ENCODE peak calls at places on chromosomes 16 and 17, in six cellular contexts. B is transverse colon, D is Peyer's patch, R is HCT116, S is heart left ventricle, V is ovary. K is an unnamed sample.

GRCh38 chr17:38322156-38322779 is 21.5 kb downstream of the GPR179 start:
- DNase-seq in B (peak; percentile 65), D (peak; percentile 69), R (peak; percentile 28), S (peak; percentile 75), V (peak; percentile 64), K (no peak)

GRCh38 chr16:48613061-48613957 is 3.3 kb upstream of the N4BP1 start:
- DNase-seq in B (peak; percentile 43), D (no peak), R (no peak), S (no peak), V (no peak), K (no peak)

GRCh38 chr16:28543072-28543471 is 4.3 kb upstream of the NUPR1 start:
- DNase-seq in B (peak; percentile 82), D (peak; percentile 68), R (no peak), S (no peak), V (no peak), K (no peak)

GRCh38 chr16:81127051-81127450 is 30.9 kb upstream of the GCSH start:
- DNase-seq in B (no peak), D (no peak), R (no peak), S (no peak), V (no peak), K (no peak)

GRCh38 chr16:7452090-7452489 is 119.4 kb downstream of the RBFOX1 start:
- DNase-seq in B (no peak), D (no peak), R (no peak), S (no peak), V (no peak), K (no peak)

GRCh38 chr17:29158096-29158495 is 22.1 kb downstream of the MYO18A start:
- DNase-seq in B (no peak), D (no peak), R (no peak), S (no peak), V (no peak), K (no peak)

GRCh38 chr17:65902165-65902564 is 289.8 kb downstream of the CEP112 start:
- DNase-seq in B (no peak), D (no peak), R (no peak), S (no peak), V (no peak), K (no peak)

GRCh38 chr16:84829168-84829965 is 9.6 kb downstream of the CRISPLD2 start:
- DNase-seq in B (peak; percentile 54), D (no peak), R (no peak), S (no peak), V (peak; percentile 69), K (no peak)

GRCh38 chr16:88428616-88429386 is 24.3 kb upstream of the ZFPM1 start:
- DNase-seq in B (no peak), D (no peak), R (no peak), S (no peak), V (no peak), K (no peak)

GRCh38 chr16:1789643-1790045 is 3.9 kb downstream of the IGFALS start:
- DNase-seq in B (no peak), D (peak; percentile 46), R (no peak), S (no peak), V (peak; percentile 23), K (no peak)

GRCh38 chr16:72992142-72992601 is 55.8 kb downstream of the ZFHX3 start:
- DNase-seq in B (no peak), D (no peak), R (no peak), S (no peak), V (no peak), K (no peak)

GRCh38 chr17:80455328-80455710 is 21.1 kb downstream of the NPTX1 start:
- DNase-seq in B (peak; percentile 58), D (no peak), R (peak; percentile 34), S (peak; percentile 77), V (no peak), K (no peak)

GRCh38 chr16:53224932-53225533 is 170.2 kb downstream of the CHD9 start:
- DNase-seq in B (no peak), D (no peak), R (no peak), S (no peak), V (no peak), K (no peak)

GRCh38 chr16:1458336-1458976 is 14.1 kb upstream of the CCDC154 start:
- DNase-seq in B (no peak), D (no peak), R (no peak), S (no peak), V (no peak), K (no peak)

GRCh38 chr17:81655378-81656117 is 794 bp downstream of the PDE6G start:
- DNase-seq in B (no peak), D (no peak), R (no peak), S (no peak), V (no peak), K (no peak)

GRCh38 chr17:71055128-71055527 is 885.8 kb downstream of the KCNJ2 start:
- DNase-seq in B (no peak), D (no peak), R (no peak), S (no peak), V (no peak), K (no peak)

GRCh38 chr16:89938636-89938885 is 10.0 kb upstream of the DEF8 start:
- DNase-seq in B (no peak), D (no peak), R (no peak), S (peak; percentile 33), V (no peak), K (no peak)

GRCh38 chr17:10106067-10106466 is 92.3 kb downstream of the GAS7 start:
- DNase-seq in B (no peak), D (no peak), R (no peak), S (no peak), V (no peak), K (no peak)

GRCh38 chr17:10107320-10108165 is 90.9 kb downstream of the GAS7 start:
- DNase-seq in B (no peak), D (no peak), R (no peak), S (peak; percentile 80), V (no peak), K (no peak)

GRCh38 chr17:10111907-10112452 is 86.4 kb downstream of the GAS7 start:
- DNase-seq in B (no peak), D (no peak), R (no peak), S (no peak), V (no peak), K (no peak)

GRCh38 chr17:10105513-10106001 is 92.8 kb downstream of the GAS7 start:
- DNase-seq in B (no peak), D (no peak), R (no peak), S (no peak), V (no peak), K (no peak)

DNA sequence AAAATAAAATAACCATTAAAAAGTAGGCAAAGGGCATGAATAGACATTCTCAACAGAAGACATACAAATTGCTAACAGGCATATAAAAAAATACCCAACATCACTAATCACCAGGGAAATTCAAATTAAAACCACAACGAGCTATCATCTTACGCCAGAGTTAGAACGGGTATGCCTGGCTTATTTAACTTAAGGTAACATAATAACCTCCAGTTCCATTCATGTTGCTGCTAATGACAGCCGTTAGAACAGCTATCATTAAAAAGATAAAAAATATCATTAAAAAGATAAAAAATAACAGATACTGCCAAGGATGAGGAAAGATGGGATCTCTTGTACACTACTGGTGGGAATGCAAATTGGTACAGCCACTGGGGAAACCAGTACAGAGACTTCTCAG is 89.3 kb downstream of the GAS7 start:
- DNase-seq in B (no peak), D (no peak), R (no peak), S (no peak), V (no peak), K (no peak)
- H3K4me3 ChIP-seq in B (no peak overlapping the region), D (no peak overlapping the region), R (no peak overlapping the region), S (no peak overlapping the region), V (no peak overlapping the region), K (no peak overlapping the region)

DNA sequence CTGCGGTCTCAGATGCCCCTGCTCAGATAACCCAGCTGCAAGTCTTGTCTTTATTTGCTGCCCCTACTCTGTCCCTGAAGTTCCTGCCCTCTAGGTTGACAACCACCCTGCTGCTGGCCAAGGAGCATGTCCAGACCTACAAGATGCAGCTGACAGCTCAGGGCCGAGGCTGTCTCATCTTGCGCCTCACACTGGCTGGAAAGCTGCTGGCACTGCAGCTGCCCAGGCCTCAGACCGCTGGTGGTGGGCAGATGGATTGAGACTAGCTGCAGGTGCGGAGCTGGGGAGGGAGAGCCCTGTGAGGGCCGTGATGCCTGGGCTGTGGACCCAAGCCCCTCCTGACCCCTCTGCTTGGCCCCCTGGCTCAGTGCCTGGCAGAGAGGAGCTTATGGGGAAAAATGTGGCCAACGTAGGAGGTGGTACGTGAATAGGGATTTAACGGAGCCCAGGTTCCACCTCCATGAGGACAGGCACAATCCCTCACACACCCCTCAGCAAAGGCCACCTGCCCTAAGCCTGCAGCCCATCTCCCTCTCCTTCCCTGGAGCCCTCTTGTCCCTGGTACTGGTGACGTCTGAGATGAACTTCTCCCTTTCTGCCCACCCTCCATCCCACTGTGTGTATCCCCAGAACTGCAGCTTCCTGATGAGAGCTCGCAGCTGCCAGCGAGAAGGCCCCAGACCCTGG is 8.3 kb upstream of the GALK1 start:
- DNase-seq in B (peak; percentile 14), D (peak; percentile 43), R (no peak), S (no peak), V (peak; percentile 45), K (no peak)
- TF ChIP-seq CTCF in B (no peak), D (no peak), R (no peak), S (no peak), V (peak; percentile 7), K (no peak)

DNA sequence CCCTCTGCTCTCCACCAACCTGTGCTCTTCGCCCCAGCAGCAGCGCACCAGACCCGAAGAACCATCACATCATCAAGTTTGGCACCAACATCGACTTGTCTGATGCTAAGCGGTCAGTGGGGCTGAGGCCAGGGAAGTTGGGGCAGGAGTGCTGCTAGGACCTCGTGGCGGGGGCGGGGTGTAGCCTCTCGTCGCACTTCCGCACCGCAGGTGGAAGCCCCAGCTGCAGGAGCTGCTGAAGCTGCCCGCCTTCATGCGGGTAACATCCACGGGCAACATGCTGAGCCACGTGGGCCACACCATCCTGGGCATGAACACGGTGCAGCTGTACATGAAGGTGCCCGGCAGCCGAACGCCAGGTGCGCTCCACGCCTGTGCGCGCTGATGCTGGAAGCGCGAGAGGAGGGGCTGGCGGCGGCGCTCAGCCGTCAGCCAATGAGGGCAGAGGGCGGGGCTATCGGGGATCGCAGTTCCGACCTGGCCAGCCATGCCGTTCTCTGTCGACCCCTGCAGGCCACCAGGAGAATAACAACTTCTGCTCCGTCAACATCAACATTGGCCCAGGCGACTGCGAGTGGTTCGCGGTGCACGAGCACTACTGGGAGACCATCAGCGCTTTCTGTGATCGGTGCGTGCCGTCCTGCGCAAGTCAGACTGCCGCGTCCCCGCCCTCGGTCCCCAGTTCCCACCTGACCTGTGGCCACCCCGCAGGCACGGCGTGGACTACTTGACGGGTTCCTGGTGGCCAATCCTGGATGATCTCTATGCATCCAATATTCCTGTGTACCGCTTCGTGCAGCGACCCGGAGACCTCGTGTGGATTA is 3.2 kb upstream of the TMEM88 start:
- DNase-seq in B (peak; percentile 96), D (peak; percentile 98), R (no peak), S (peak; percentile 95), V (peak; percentile 93), K (no peak)
- TF ChIP-seq POLR2A in B (no peak), D (no peak), R (peak; percentile 31), S (no peak), V (no peak), K (peak; percentile 33)

GRCh38 chr16:11500720-11501346 is 85.9 kb downstream of the LITAF start:
- DNase-seq in B (no peak), D (no peak), R (no peak), S (no peak), V (no peak), K (no peak)

GRCh38 chr16:11499295-11500089 is 87.2 kb downstream of the LITAF start:
- DNase-seq in B (no peak), D (no peak), R (peak; percentile 28), S (no peak), V (no peak), K (no peak)

GRCh38 chr16:11503566-11503965 is 83.2 kb downstream of the LITAF start:
- DNase-seq in B (no peak), D (no peak), R (no peak), S (no peak), V (no peak), K (no peak)

GRCh38 chr16:11502239-11502638 is 84.5 kb downstream of the LITAF start:
- DNase-seq in B (no peak), D (no peak), R (no peak), S (no peak), V (no peak), K (no peak)

GRCh38 chr16:11501583-11502138 is 85.1 kb downstream of the LITAF start:
- DNase-seq in B (no peak), D (no peak), R (no peak), S (no peak), V (no peak), K (no peak)
- H3K4me3 ChIP-seq in B (no peak overlapping the region), D (no peak overlapping the region), R (no peak overlapping the region), S (no peak overlapping the region), V (no peak overlapping the region), K (no peak overlapping the region)